ENCODE peak calls at places on chromosomes 16 and 17, in four cellular contexts. One of them, this sample, is unnamed.

GRCh38 chr16:68885321-68885720 is 42.0 kb downstream of the TANGO6 start:
- DNase-seq in mucosa of descending colon: no peak
- DNase-seq in body of pancreas: no peak
- DNase-seq in vagina: no peak
- DNase-seq in this sample: no peak

GRCh38 chr16:71648921-71649320 is 22.9 kb downstream of the MARVELD3 start:
- DNase-seq in body of pancreas: no peak
- DNase-seq in mucosa of descending colon: no peak
- DNase-seq in vagina: no peak
- DNase-seq in this sample: no peak

GRCh38 chr17:35725058-35725457 is 6.4 kb upstream of the RASL10B start:
- DNase-seq in mucosa of descending colon: no peak
- DNase-seq in vagina: no peak
- DNase-seq in body of pancreas: no peak
- DNase-seq in this sample: no peak

GRCh38 chr17:80956321-80957190 is 35.1 kb upstream of the CHMP6 start:
- DNase-seq in mucosa of descending colon: no peak
- DNase-seq in body of pancreas: no peak
- DNase-seq in vagina: no peak
- DNase-seq in this sample: no peak

GRCh38 chr16:24540575-24541240 is 1.3 kb downstream of the RBBP6 start:
- DNase-seq in vagina: no peak
- DNase-seq in mucosa of descending colon: no peak
- DNase-seq in body of pancreas: peak; percentile 33
- DNase-seq in this sample: no peak

GRCh38 chr16:84741351-84741791 is 41.6 kb downstream of the USP10 start:
- DNase-seq in mucosa of descending colon: no peak
- DNase-seq in vagina: no peak
- DNase-seq in body of pancreas: no peak
- DNase-seq in this sample: no peak

GRCh38 chr16:50251375-50252081 is 14.8 kb upstream of the ADCY7 start:
- DNase-seq in body of pancreas: no peak
- DNase-seq in mucosa of descending colon: no peak
- DNase-seq in vagina: no peak
- DNase-seq in this sample: no peak

GRCh38 chr16:66300501-66300900 is 66.0 kb upstream of the CDH5 start:
- DNase-seq in mucosa of descending colon: no peak
- DNase-seq in vagina: peak; percentile 52
- DNase-seq in body of pancreas: no peak
- DNase-seq in this sample: no peak

GRCh38 chr16:10782628-10783027 is 36.0 kb downstream of the TVP23A start:
- DNase-seq in body of pancreas: no peak
- DNase-seq in mucosa of descending colon: no peak
- DNase-seq in vagina: no peak
- DNase-seq in this sample: no peak

GRCh38 chr16:89020925-89021595 is 44.1 kb upstream of the CBFA2T3 start:
- DNase-seq in body of pancreas: no peak
- DNase-seq in vagina: no peak
- DNase-seq in mucosa of descending colon: peak; percentile 27
- DNase-seq in this sample: no peak

GRCh38 chr17:62619413-62620155 is 7.9 kb upstream of the MRC2 start:
- DNase-seq in mucosa of descending colon: no peak
- DNase-seq in body of pancreas: no peak
- DNase-seq in vagina: no peak
- DNase-seq in this sample: no peak

GRCh38 chr17:20926532-20926931 is 116.3 kb downstream of the USP22 start:
- DNase-seq in body of pancreas: no peak
- DNase-seq in mucosa of descending colon: no peak
- DNase-seq in vagina: no peak
- DNase-seq in this sample: no peak

GRCh38 chr16:3787924-3788661 is 70.8 kb upstream of the TRAP1 start:
- DNase-seq in mucosa of descending colon: no peak
- DNase-seq in vagina: no peak
- DNase-seq in body of pancreas: no peak
- DNase-seq in this sample: no peak
- H3K36me3 ChIP-seq in mucosa of descending colon: no peaks in the 10 kb centered on the region
- H3K36me3 ChIP-seq in vagina: peaks cover 26% of the 10 kb centered on the region
- H3K36me3 ChIP-seq in body of pancreas: no peaks in the 10 kb centered on the region
- H3K36me3 ChIP-seq in this sample: peaks cover 60% of the 10 kb centered on the region

GRCh38 chr16:63461248-63461841 is 1425.1 kb upstream of the CDH8 start:
- DNase-seq in body of pancreas: peak; percentile 31
- DNase-seq in mucosa of descending colon: no peak
- DNase-seq in vagina: no peak
- DNase-seq in this sample: no peak
- H3K4me3 ChIP-seq in body of pancreas: no peak overlapping the region
- H3K4me3 ChIP-seq in mucosa of descending colon: no peak overlapping the region
- H3K4me3 ChIP-seq in vagina: no peak overlapping the region
- H3K4me3 ChIP-seq in this sample: no peak overlapping the region

GRCh38 chr17:16900288-16900882 is 71.5 kb downstream of the TNFRSF13B start:
- DNase-seq in body of pancreas: no peak
- DNase-seq in mucosa of descending colon: no peak
- DNase-seq in vagina: peak; percentile 61
- DNase-seq in this sample: no peak
- H3K4me1 ChIP-seq in body of pancreas: no peaks in the 10 kb centered on the region
- H3K4me1 ChIP-seq in mucosa of descending colon: no peaks in the 10 kb centered on the region
- H3K4me1 ChIP-seq in vagina: no peaks in the 10 kb centered on the region
- H3K4me1 ChIP-seq in this sample: no peaks in the 10 kb centered on the region

DNA sequence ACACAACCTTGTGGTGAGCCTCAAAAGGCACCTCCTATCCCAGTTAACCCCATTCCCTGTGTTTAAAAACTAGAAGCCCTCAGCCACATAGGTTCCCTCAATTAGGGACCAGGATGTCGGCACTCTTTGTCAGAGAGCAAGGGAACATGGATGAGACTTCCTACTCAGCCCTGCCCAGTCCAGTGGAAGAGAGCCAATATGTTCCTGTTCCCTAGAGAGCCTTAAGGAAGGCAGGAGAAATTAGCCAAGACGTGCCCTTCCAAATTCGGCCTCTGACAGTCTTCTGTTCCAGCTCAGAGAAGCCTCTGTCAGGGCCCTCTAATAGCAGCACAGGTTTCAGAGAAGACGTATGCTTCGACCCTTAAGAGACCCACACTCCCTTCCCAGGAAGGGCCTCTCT is 14.6 kb upstream of the DHRS13 start:
- DNase-seq in vagina: no peak
- DNase-seq in body of pancreas: no peak
- DNase-seq in mucosa of descending colon: no peak
- DNase-seq in this sample: no peak
- H3K36me3 ChIP-seq in vagina: peaks cover 93% of the 10 kb centered on the region
- H3K36me3 ChIP-seq in body of pancreas: peaks cover 12% of the 10 kb centered on the region
- H3K36me3 ChIP-seq in mucosa of descending colon: peaks cover 15% of the 10 kb centered on the region
- H3K36me3 ChIP-seq in this sample: peaks cover 56% of the 10 kb centered on the region

GRCh38 chr16:51507286-51507685 is 356.2 kb upstream of the SALL1 start:
- DNase-seq in vagina: no peak
- DNase-seq in body of pancreas: no peak
- DNase-seq in mucosa of descending colon: no peak
- DNase-seq in this sample: no peak
- H3K4me3 ChIP-seq in vagina: no peak overlapping the region
- H3K4me3 ChIP-seq in body of pancreas: no peak overlapping the region
- H3K4me3 ChIP-seq in mucosa of descending colon: no peak overlapping the region
- H3K4me3 ChIP-seq in this sample: no peak overlapping the region

This sample was measured in naive thymus-derived CD4-positive, alpha-beta T cell.